ENCODE peak calls at places on chromosomes 2 and 18, in four cellular contexts. One of them, this sample, is unnamed.

GRCh38 chr2:221517362-221518121 is 54.6 kb downstream of the EPHA4 start:
- DNase-seq in OCI-LY7: peak; percentile 66
- DNase-seq in H9: no peak
- DNase-seq in GM23338: no peak
- DNase-seq in this sample: peak; percentile 46

GRCh38 chr2:31987454-31987853 is 23.4 kb downstream of the MEMO1 start:
- DNase-seq in H9: no peak
- DNase-seq in GM23338: no peak
- DNase-seq in OCI-LY7: no peak
- DNase-seq in this sample: no peak

GRCh38 chr2:150125188-150125587 is 362.3 kb downstream of the RND3 start:
- DNase-seq in OCI-LY7: no peak
- DNase-seq in H9: no peak
- DNase-seq in GM23338: no peak
- DNase-seq in this sample: no peak

GRCh38 chr2:204681412-204681811 is 136.1 kb downstream of the PARD3B start:
- DNase-seq in GM23338: no peak
- DNase-seq in OCI-LY7: no peak
- DNase-seq in H9: no peak
- DNase-seq in this sample: no peak

GRCh38 chr2:50126845-50127244 is 905.1 kb downstream of the NRXN1 start:
- DNase-seq in H9: no peak
- DNase-seq in GM23338: no peak
- DNase-seq in OCI-LY7: no peak
- DNase-seq in this sample: no peak

GRCh38 chr2:173652731-173653426 is 298.2 kb downstream of the CDCA7 start:
- DNase-seq in GM23338: no peak
- DNase-seq in H9: no peak
- DNase-seq in OCI-LY7: no peak
- DNase-seq in this sample: no peak

GRCh38 chr2:229363126-229363814 is 92.2 kb upstream of the PID1 start:
- DNase-seq in H9: no peak
- DNase-seq in GM23338: no peak
- DNase-seq in OCI-LY7: no peak
- DNase-seq in this sample: no peak

GRCh38 chr2:120238728-120239487 is 13.7 kb upstream of the RALB start:
- DNase-seq in OCI-LY7: no peak
- DNase-seq in GM23338: no peak
- DNase-seq in H9: peak; percentile 25
- DNase-seq in this sample: no peak

GRCh38 chr2:9574314-9574713 is 18.7 kb upstream of the ADAM17 start:
- DNase-seq in OCI-LY7: no peak
- DNase-seq in H9: no peak
- DNase-seq in GM23338: no peak
- DNase-seq in this sample: no peak

GRCh38 chr2:144999040-144999875 is 479.3 kb upstream of the ZEB2 start:
- DNase-seq in OCI-LY7: peak; percentile 18
- DNase-seq in GM23338: no peak
- DNase-seq in H9: no peak
- DNase-seq in this sample: peak; percentile 58

GRCh38 chr18:76412818-76413565 is 82.0 kb downstream of the ZNF516 start:
- DNase-seq in OCI-LY7: no peak
- DNase-seq in H9: no peak
- DNase-seq in GM23338: no peak
- DNase-seq in this sample: no peak

GRCh38 chr2:15654727-15655073 is 63.0 kb downstream of the DDX1 start:
- DNase-seq in GM23338: no peak
- DNase-seq in H9: no peak
- DNase-seq in OCI-LY7: no peak
- DNase-seq in this sample: no peak

GRCh38 chr2:25294573-25295462 is 46.9 kb downstream of the DNMT3A start:
- DNase-seq in GM23338: no peak
- DNase-seq in OCI-LY7: peak; percentile 88
- DNase-seq in H9: no peak
- DNase-seq in this sample: peak; percentile 87

GRCh38 chr18:58928401-58928800 is 63.7 kb downstream of the ZNF532 start:
- DNase-seq in OCI-LY7: no peak
- DNase-seq in GM23338: no peak
- DNase-seq in H9: no peak
- DNase-seq in this sample: no peak

GRCh38 chr18:32200766-32201165 is 10.9 kb downstream of the MEP1B start:
- DNase-seq in OCI-LY7: no peak
- DNase-seq in GM23338: no peak
- DNase-seq in H9: no peak
- DNase-seq in this sample: no peak

GRCh38 chr2:182821172-182821571 is 45.3 kb downstream of the FRZB start:
- DNase-seq in GM23338: no peak
- DNase-seq in H9: no peak
- DNase-seq in OCI-LY7: no peak
- DNase-seq in this sample: no peak

GRCh38 chr2:45691600-45691999 is 40.1 kb downstream of the PRKCE start:
- DNase-seq in OCI-LY7: peak; percentile 38
- DNase-seq in GM23338: no peak
- DNase-seq in H9: no peak
- DNase-seq in this sample: peak; percentile 85

DNA sequence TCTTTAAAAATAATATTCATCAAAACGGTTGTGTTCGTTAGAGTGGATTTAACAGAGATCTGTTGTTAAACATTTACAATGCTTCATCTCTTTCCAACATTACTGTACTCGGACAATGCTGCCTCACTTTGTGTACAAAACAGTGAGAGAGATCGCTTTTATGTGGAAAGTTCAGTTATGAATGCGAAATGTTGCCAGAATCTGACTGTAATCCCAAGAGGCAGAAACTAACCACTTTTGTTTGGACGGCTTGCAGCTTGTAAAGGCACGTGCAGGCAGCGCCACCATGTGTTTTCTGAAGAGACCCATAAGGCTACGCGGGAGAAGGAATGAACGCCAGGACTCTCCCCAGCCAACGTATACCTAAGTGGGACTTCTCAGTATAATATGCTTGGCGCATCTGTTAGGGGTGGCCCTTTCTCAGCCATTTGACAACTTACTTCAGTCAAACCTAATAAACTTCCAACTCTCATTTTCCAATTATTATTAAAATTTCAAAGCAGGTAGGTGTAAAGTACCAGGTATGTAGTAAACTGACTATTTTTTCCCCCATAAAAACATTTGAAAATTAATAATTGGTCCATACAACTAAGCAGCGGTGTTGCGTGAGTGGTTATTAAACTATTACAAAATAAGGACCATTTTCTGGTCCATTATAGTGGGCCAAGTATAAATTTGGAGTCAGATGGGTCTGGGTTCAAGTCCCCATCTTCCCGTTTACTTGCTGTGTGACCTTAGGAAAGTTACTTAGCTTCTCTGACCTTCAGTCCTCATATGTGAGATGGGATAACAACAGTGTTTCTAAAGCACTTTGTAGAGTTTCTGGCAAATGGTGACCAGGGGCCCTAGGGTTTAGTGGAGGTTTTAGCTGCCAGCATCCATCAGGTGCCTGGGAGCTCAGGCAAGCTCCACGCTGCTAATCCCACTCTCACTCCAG is 5.6 kb upstream of the NAPG start:
- DNase-seq in OCI-LY7: peak; percentile 86
- DNase-seq in GM23338: peak; percentile 89
- DNase-seq in H9: peak; percentile 80
- DNase-seq in this sample: peak; percentile 80
- H3K4me2 ChIP-seq in OCI-LY7: peak overlapping the region; percentile 53
- H3K4me2 ChIP-seq in GM23338: no peak overlapping the region
- H3K4me2 ChIP-seq in H9: no peak overlapping the region
- H3K4me2 ChIP-seq in this sample: no peak overlapping the region

GRCh38 chr2:171515672-171516298 is 6.5 kb upstream of the CYBRD1 start:
- DNase-seq in GM23338: no peak
- DNase-seq in H9: no peak
- DNase-seq in OCI-LY7: no peak
- DNase-seq in this sample: no peak
- H3K4me2 ChIP-seq in GM23338: no peak overlapping the region
- H3K4me2 ChIP-seq in H9: no peak overlapping the region
- H3K4me2 ChIP-seq in OCI-LY7: no peak overlapping the region
- H3K4me2 ChIP-seq in this sample: no peak overlapping the region

DNA sequence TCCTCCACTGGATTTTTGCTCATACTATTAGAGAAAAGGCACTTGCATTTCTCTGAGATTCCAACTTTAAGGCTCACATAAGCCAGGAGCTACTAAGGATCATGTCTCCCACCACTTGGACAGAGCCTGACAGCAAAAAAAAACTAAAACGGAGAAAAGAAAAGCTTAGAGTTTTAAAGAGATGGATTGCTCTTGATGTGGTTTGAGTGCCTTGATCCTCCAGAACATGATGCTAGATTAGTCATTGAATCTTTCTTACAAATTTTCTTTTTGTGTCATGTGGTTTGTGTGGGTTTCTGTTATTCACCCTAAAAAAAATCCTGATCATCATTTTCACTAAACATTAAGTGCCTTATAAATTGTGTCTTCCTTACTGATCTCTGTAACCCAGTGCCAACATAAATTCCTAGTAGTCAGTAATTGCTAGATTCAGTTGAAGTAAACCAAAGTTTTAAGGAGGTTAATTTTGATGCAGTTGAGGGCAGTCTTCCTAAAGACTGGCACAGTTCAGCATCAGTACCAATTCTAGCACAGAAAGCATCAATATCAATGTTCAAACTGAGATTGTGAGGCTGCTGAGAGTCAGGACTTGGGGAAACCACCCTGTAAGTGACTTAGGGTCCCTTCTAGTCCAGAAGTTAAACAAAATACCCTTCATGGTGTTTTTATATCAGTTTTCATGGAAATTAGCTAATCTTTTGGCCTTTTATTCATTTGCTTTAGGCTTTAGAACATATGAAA is 206.3 kb downstream of the RAD51AP2 start:
- DNase-seq in H9: no peak
- DNase-seq in GM23338: no peak
- DNase-seq in OCI-LY7: no peak
- DNase-seq in this sample: peak; percentile 30
- H3K4me2 ChIP-seq in H9: no peak overlapping the region
- H3K4me2 ChIP-seq in GM23338: peak overlapping the region; percentile 9
- H3K4me2 ChIP-seq in OCI-LY7: no peak overlapping the region
- H3K4me2 ChIP-seq in this sample: no peak overlapping the region

DNA sequence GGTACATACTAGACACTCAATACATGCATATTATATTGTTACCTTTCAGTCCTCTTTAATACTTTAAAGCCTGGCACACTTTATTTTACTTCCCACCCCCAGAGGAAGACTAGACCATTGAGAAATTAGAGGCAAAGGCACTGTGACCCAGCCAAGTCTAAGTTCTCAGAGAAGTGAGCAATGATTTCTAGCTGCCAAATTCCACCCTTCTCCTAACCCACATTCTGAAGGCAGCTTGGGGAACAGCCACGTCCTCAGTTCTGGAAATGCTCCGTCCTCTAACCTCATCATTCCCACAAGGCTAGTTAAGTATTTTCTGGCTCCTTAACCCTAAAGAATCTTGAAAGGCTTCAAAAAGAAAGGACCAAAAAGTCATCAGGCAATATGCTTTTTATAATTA is 86.6 kb downstream of the COL5A2 start:
- DNase-seq in GM23338: no peak
- DNase-seq in OCI-LY7: no peak
- DNase-seq in H9: no peak
- DNase-seq in this sample: no peak
- H3K4me2 ChIP-seq in GM23338: no peak overlapping the region
- H3K4me2 ChIP-seq in OCI-LY7: no peak overlapping the region
- H3K4me2 ChIP-seq in H9: no peak overlapping the region
- H3K4me2 ChIP-seq in this sample: no peak overlapping the region

This sample was measured in MM.1S.